ENCODE peak calls at places on chromosomes 1 and 21, in five cellular contexts. U is IMR-90, C is neural crest cell, H is heart right ventricle, D is cardiac fibroblast. V is an unnamed sample.

GRCh38 chr21:16476056-16476850 is 746.5 kb downstream of the USP25 start:
- DNase-seq in U (no peak), C (no peak), H (no peak), D (peak; percentile 38), V (no peak)

GRCh38 chr1:33300673-33301072 is 20.2 kb downstream of the A3GALT2 start:
- DNase-seq in U (peak; percentile 86), C (no peak), H (peak; percentile 54), D (peak; percentile 94), V (no peak)

GRCh38 chr1:2279882-2280281 is 51.8 kb downstream of the SKI start:
- DNase-seq in U (no peak), C (no peak), H (no peak), D (no peak), V (no peak)

GRCh38 chr21:39321424-39321823 is 8.0 kb upstream of the BRWD1 start:
- DNase-seq in U (peak; percentile 13), C (no peak), H (no peak), D (no peak), V (no peak)

GRCh38 chr1:106554294-106554693 is 502.2 kb upstream of the PRMT6 start:
- DNase-seq in U (no peak), C (no peak), H (no peak), D (no peak), V (no peak)

GRCh38 chr1:2981981-2982614 is 39.2 kb upstream of the ACTRT2 start:
- DNase-seq in U (no peak), C (no peak), H (no peak), D (no peak), V (no peak)

GRCh38 chr1:181356505-181357340 is 126.6 kb upstream of the CACNA1E start:
- DNase-seq in U (no peak), C (no peak), H (no peak), D (no peak), V (no peak)

GRCh38 chr1:153733970-153734369 is 6.1 kb downstream of the INTS3 start:
- DNase-seq in U (no peak), C (no peak), H (no peak), D (no peak), V (no peak)

GRCh38 chr1:185438936-185439335 is 121.9 kb upstream of the IVNS1ABP start:
- DNase-seq in U (no peak), C (no peak), H (no peak), D (no peak), V (no peak)

GRCh38 chr1:152167835-152168534 is 9.0 kb upstream of the RPTN start:
- DNase-seq in U (peak; percentile 8), C (no peak), H (no peak), D (peak; percentile 69), V (no peak)

GRCh38 chr1:153357853-153358690 is at the start of gene S100A9:
- DNase-seq in U (no peak), C (no peak), H (no peak), D (no peak), V (no peak)

DNA sequence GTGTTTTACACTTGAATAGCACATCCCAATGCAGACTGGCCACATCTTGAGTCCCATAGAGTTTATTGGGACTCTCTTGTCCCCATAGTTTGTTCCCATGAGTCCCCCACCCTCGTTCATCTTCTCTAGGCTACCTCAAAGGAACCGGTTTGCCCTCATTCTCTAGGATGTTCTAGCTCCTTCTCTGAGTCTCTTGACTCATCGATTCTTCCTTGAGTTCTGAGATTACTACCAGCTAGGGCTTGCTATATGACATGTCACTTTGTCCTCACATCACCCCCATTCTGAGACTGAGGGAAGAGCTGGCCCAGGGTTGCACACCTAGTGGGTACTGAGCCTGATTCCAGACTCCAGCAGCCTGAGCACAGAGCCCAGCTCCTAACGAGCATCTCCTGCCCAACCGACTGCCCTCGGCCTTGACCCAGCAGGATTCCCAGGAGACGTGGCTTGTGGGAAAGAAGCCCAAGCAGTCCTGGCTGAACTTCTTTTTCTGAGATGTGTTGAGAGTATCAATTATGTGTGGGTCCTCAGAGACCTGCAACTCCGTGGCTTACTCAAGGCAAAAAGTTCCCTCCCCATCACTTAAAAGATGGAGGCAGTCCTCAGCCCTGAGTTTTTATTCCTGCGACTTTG is 42.0 kb downstream of the TMEM51 start:
- DNase-seq in U (no peak), C (no peak), H (peak; percentile 52), D (no peak), V (no peak)
- TF ChIP-seq CTCF in U (no peak), C (no peak), H (no peak), D (no peak), V (no peak)

GRCh38 chr1:207565546-207566468 is 69.8 kb downstream of the CR1 start:
- DNase-seq in U (no peak), C (no peak), H (no peak), D (peak; percentile 13), V (peak; percentile 39)
- TF ChIP-seq CTCF in U (peak; percentile 5), C (peak; percentile 50), H (peak; percentile 42), D (peak; percentile 36), V (peak; percentile 34)

DNA sequence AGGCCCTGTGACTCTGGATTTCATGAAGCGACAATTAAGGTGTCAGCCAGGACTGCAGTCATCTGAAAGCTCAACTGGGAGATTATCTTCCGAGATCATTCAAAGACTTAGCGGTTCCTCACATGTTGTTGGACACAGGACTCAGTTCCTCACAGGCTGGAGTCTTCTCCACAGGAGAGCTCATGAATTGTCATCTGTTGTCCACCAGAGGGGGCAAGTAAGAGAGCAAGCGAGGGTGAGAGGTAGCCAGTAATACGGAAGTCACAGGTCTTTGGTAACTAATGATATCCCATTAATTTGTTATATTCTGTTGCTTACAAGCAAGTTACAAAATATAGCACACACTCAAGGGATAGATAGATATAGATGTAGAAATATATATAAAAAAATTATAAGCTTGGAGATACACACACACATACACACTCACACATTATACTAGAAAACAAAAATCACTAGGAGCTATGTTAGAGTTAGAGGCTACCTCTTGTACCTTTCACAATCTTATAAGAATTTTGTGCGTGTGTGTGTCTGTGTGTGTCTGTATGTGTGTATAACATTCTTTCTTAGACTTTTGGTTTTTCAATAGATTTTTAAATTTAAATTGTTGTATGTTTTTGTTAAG is 1695.3 kb downstream of the BRINP3 start:
- DNase-seq in U (peak; percentile 51), C (peak; percentile 8), H (no peak), D (peak; percentile 47), V (peak; percentile 44)
- TF ChIP-seq CTCF in U (peak; percentile 52), C (peak; percentile 77), H (peak; percentile 42), D (peak; percentile 28), V (peak; percentile 82)

DNA sequence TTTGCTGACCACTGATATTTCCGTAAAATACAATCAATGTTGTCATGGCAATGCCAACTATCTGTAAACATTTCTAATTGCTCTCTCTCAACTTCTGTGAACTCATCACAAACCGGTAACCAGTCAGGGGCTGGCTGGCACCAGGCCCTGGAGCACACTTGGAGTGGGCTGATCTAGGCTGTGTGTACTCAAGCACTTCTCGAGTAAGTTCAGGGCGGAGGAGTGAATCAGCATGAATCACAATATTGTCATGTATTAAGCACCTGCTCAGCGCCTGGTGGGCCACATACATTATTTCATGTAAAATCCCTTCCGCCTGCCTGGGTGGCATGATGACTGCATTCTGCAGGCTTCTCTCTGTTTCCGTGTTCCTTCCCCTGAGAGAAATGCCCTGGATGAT is 212.4 kb downstream of the FOXD2 start:
- DNase-seq in U (peak; percentile 80), C (no peak), H (no peak), D (peak; percentile 23), V (no peak)
- TF ChIP-seq CTCF in U (no peak), C (no peak), H (no peak), D (no peak), V (no peak)

DNA sequence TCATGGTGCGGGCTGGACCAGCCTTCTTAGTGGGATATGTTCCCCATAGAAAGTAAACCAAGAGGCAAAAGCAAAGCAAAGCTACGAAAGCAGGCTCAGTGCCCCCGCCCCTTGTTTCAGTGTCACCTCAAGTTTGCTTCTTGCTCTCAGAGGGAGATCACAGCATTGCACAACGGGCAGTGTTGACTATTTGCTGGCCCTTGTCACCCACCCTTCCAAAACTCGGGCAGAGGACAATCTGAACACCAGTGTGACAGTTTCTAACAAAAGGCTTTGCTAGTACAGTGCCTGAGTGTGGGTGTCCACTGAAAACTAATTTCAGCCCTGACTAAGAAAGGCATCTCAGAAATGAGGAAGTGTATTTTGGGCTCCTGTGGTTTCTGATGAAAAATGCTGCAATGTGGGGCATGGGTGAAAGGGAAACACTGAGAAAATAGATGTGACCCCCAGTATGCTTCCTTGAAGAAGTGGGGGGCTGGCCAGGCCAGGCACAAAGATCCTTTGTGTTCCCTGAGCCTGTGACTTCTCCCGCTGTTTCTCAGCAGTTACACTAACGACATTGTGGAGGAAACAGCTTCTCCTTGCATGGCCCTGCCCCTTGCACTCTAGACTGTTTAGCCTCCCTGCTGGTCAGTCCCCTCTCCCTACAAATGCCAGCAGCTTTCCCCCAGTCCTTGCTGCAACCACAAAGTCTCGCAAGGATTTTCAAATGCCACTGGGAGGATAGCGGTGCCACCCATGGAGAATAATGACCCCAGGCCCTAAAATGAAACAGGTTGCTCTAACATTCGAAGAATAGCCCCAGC is 33.3 kb upstream of the KCNE1 start:
- DNase-seq in U (peak; percentile 73), C (peak; percentile 41), H (no peak), D (peak; percentile 81), V (no peak)
- TF ChIP-seq CTCF in U (no peak), C (no peak), H (no peak), D (no peak), V (no peak)

GRCh38 chr1:16243408-16243690 is 6.4 kb upstream of the CPLANE2 start:
- DNase-seq in U (no peak), C (no peak), H (no peak), D (no peak), V (no peak)

GRCh38 chr1:16242556-16243407 is 5.8 kb upstream of the CPLANE2 start:
- DNase-seq in U (no peak), C (no peak), H (no peak), D (no peak), V (no peak)

GRCh38 chr1:16243936-16244649 is 7.1 kb upstream of the CPLANE2 start:
- DNase-seq in U (peak; percentile 81), C (peak; percentile 73), H (peak; percentile 65), D (peak; percentile 89), V (peak; percentile 80)

GRCh38 chr1:16245476-16246196 is 8.7 kb upstream of the CPLANE2 start:
- DNase-seq in U (no peak), C (no peak), H (no peak), D (no peak), V (no peak)

GRCh38 chr1:16244650-16245285 is 7.8 kb upstream of the CPLANE2 start:
- DNase-seq in U (no peak), C (no peak), H (no peak), D (no peak), V (no peak)
- TF ChIP-seq CTCF in U (no peak), C (no peak), H (peak; percentile 30), D (no peak), V (peak; percentile 38)

GRCh38 chr1:24095140-24095859 is 16.6 kb downstream of the MYOM3 start:
- DNase-seq in U (no peak), C (no peak), H (no peak), D (no peak), V (no peak)

GRCh38 chr1:24093762-24094161 is 18.2 kb downstream of the MYOM3 start:
- DNase-seq in U (no peak), C (no peak), H (no peak), D (no peak), V (no peak)

GRCh38 chr1:24096009-24096736 is 15.8 kb downstream of the MYOM3 start:
- DNase-seq in U (no peak), C (no peak), H (peak; percentile 51), D (no peak), V (no peak)

GRCh38 chr1:24092979-24093378 is 19.0 kb downstream of the MYOM3 start:
- DNase-seq in U (no peak), C (no peak), H (no peak), D (no peak), V (no peak)

GRCh38 chr1:24094554-24094953 is 17.4 kb downstream of the MYOM3 start:
- DNase-seq in U (no peak), C (no peak), H (no peak), D (no peak), V (no peak)
- TF ChIP-seq CTCF in U (no peak), C (no peak), H (no peak), D (peak; percentile 5), V (no peak)

GRCh38 chr1:236307437-236307836 is 25.7 kb upstream of the ERO1B start:
- DNase-seq in U (no peak), C (no peak), H (no peak), D (no peak), V (no peak)
- TF ChIP-seq CTCF in U (no peak), C (peak; percentile 33), H (no peak), D (no peak), V (peak; percentile 26)

V was measured in endothelial cell.